ENCODE peak calls at places on chromosome 5, in four cellular contexts. J is heart left ventricle, O is adrenal gland, S is upper lobe of right lung. D is an unnamed sample. For H3K4me1, the result is how much of the 10 kb centered on the place peaks cover.

GRCh38 chr5:36357391-36357790 is 55.7 kb upstream of the RANBP3L start:
- DNase-seq in J (no peak), O (no peak), S (no peak), D (no peak)

GRCh38 chr5:112125910-112126309 is 293.2 kb downstream of the EPB41L4A start:
- DNase-seq in J (no peak), O (no peak), S (no peak), D (no peak)

GRCh38 chr5:151600069-151600665 is 9.0 kb upstream of the FAT2 start:
- DNase-seq in J (no peak), O (no peak), S (no peak), D (no peak)

GRCh38 chr5:151904921-151905320 is 19.7 kb downstream of the GLRA1 start:
- DNase-seq in J (no peak), O (no peak), S (no peak), D (no peak)

GRCh38 chr5:106262395-106262794 is 1408.3 kb downstream of the EFNA5 start:
- DNase-seq in J (no peak), O (no peak), S (no peak), D (no peak)

GRCh38 chr5:125115180-125115495 is 368.7 kb upstream of the ZNF608 start:
- DNase-seq in J (no peak), O (no peak), S (no peak), D (no peak)

GRCh38 chr5:155008669-155009068 is 4.9 kb upstream of the KIF4B start:
- DNase-seq in J (no peak), O (peak), S (no peak), D (no peak)

GRCh38 chr5:78648359-78649219 is at the start of gene LHFPL2:
- DNase-seq in J (peak), O (peak), S (peak), D (peak)

GRCh38 chr5:75885849-75886596 is 168.8 kb upstream of the POC5 start:
- DNase-seq in J (no peak), O (no peak), S (no peak), D (no peak)

GRCh38 chr5:139930406-139930805 is 112.7 kb downstream of the NRG2 start:
- DNase-seq in J (no peak), O (no peak), S (no peak), D (no peak)

GRCh38 chr5:63931841-63932240 is 30.4 kb downstream of the HTR1A start:
- DNase-seq in J (no peak), O (no peak), S (no peak), D (no peak)

GRCh38 chr5:134851307-134851923 is 5.6 kb downstream of the C5orf24 start:
- DNase-seq in J (no peak), O (peak), S (no peak), D (no peak)
- TF ChIP-seq CTCF in J (no peak), O (peak), S (peak), D (no peak)

GRCh38 chr5:123810911-123811310 is 298.9 kb downstream of the CSNK1G3 start:
- DNase-seq in J (no peak), O (no peak), S (no peak), D (no peak)

GRCh38 chr5:123810253-123810652 is 298.3 kb downstream of the CSNK1G3 start:
- DNase-seq in J (peak), O (no peak), S (no peak), D (no peak)

GRCh38 chr5:123813251-123813650 is 301.3 kb downstream of the CSNK1G3 start:
- DNase-seq in J (no peak), O (no peak), S (no peak), D (no peak)

GRCh38 chr5:123809594-123810172 is 297.7 kb downstream of the CSNK1G3 start:
- DNase-seq in J (no peak), O (no peak), S (no peak), D (no peak)

DNA sequence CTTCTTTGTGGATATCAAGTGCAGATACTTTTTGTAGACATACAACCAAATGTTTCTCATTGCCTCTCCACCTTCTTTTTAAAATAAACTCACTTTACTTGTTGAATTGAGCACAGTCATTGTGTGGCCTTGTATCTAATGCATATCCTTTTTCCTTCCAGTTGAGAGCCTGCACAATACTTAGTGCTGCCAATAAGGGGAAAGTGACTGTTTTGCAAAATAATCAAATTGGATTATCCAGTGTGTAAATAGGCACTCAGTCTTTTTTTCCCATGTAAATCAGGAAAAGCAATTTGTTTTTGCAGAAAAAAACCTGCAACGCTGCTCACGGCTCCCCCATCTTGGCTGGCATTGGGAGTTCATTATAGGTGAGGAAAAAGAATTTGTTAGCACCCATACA is 299.8 kb downstream of the CSNK1G3 start:
- DNase-seq in J (no peak), O (no peak), S (no peak), D (no peak)
- H3K4me1 ChIP-seq in J (under half), O (under half), S (under half), D (under half)

GRCh38 chr5:72412283-72413055 is 92.3 kb downstream of the PTCD2 start:
- DNase-seq in J (no peak), O (no peak), S (no peak), D (no peak)
- TF ChIP-seq CTCF in J (no peak), O (no peak), S (no peak), D (no peak)

GRCh38 chr5:172686539-172687390 is 45.7 kb downstream of the NEURL1B start:
- DNase-seq in J (no peak), O (no peak), S (no peak), D (no peak)

GRCh38 chr5:172683696-172684464 is 42.8 kb downstream of the NEURL1B start:
- DNase-seq in J (no peak), O (no peak), S (no peak), D (no peak)

GRCh38 chr5:172687983-172688734 is 47.1 kb downstream of the NEURL1B start:
- DNase-seq in J (no peak), O (no peak), S (no peak), D (no peak)

GRCh38 chr5:172685036-172685435 is 44.0 kb downstream of the NEURL1B start:
- DNase-seq in J (no peak), O (no peak), S (no peak), D (no peak)

GRCh38 chr5:172686111-172686510 is 45.0 kb downstream of the NEURL1B start:
- DNase-seq in J (no peak), O (peak), S (no peak), D (no peak)
- H3K4me1 ChIP-seq in J (under half), O (under half), S (under half), D (under half)

DNA sequence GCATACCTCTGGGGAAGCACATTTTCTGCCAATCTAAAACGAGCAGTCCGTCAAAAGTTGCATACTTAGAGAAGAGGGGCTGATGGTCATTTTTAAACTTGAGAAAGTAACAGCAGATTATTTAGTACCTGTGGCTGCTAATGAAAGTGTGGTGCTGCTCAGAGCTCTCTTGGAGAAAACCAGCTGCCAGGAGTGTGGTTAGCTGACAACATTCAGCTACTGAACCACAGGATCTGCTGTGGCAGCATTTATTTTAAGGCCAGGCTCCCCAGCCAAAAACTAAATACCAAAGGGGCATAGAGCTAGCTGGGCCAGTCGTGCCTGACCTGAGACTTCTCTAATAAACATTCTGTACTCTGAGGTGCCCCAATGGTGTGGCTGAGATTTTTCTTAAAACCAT is 203.6 kb downstream of the EDIL3 start:
- DNase-seq in J (no peak), O (no peak), S (no peak), D (no peak)
- TF ChIP-seq CTCF in J (no peak), O (no peak), S (no peak), D (no peak)

DNA sequence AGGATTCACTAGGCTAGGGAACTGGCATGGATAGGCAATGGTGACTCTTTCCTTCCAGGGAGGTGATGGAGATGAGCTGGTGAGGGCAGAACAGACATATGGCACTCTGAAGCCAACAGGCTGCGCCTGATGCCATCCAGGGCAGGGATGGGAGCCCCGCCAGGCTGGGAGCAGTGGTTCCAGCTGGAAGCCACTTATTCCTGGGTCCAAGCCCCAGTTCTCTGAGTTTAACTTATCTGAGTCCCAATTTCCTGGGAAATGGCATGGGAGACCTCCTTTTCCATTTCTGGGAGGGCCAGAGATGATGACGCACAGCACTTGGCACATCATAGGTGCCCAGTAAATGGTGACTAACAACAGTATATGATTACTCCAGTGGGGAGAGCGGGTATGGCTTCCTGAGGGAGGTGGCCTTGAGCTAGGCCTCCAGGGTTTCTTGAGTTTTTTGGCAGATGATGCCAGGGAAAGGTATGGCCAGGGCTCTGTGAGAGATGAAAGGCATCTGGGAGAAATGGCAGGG is 7.2 kb downstream of the PDGFRB start:
- DNase-seq in J (no peak), O (no peak), S (no peak), D (no peak)
- H3K4me1 ChIP-seq in J (under half), O (under half), S (under half), D (under half)

D was measured in ovary.